ENCODE peak calls at places on chromosomes 4 and X, in eight cellular contexts. U is brain microvascular endothelial cell; H is tibial artery; Z is endothelial cell; N is neural crest cell; G is activated CD8-positive, alpha-beta T cell treated with anti-CD3 and anti-CD28 coated beads for 36 hours; B is fibroblast of mammary gland; R is sigmoid colon. V is an unnamed sample.
A peak's percentile ranks its signal among the peaks of the same experiment; 100 is the strongest.

GRCh38 chr4:24024157-24024556 is 134.3 kb upstream of the PPARGC1A start:
- DNase-seq in U (peak; percentile 35), H (no peak), Z (no peak), N (no peak), G (no peak), B (peak; percentile 44), R (no peak), V (no peak)

GRCh38 chrX:19462231-19462630 is 53.1 kb downstream of the MAP3K15 start:
- DNase-seq in U (no peak), H (no peak), Z (no peak), N (no peak), G (no peak), B (no peak), R (no peak), V (no peak)

GRCh38 chr4:6627832-6628231 is 12.7 kb upstream of the MRFAP1 start:
- DNase-seq in U (no peak), H (no peak), Z (no peak), N (no peak), G (no peak), B (no peak), R (no peak), V (no peak)

GRCh38 chr4:20195071-20195885 is 56.4 kb upstream of the SLIT2 start:
- DNase-seq in U (peak; percentile 16), H (no peak), Z (no peak), N (no peak), G (no peak), B (peak; percentile 62), R (no peak), V (no peak)

GRCh38 chr4:101304916-101305315 is 42.4 kb downstream of the PPP3CA start:
- DNase-seq in U (peak; percentile 66), H (no peak), Z (no peak), N (no peak), G (no peak), B (no peak), R (no peak), V (no peak)

GRCh38 chr4:1502976-1503375 is 96.7 kb upstream of the NKX1-1 start:
- DNase-seq in U (no peak), H (peak; percentile 9), Z (no peak), N (no peak), G (no peak), B (no peak), R (peak; percentile 62), V (no peak)

GRCh38 chr4:39770471-39770870 is 72.5 kb downstream of the UBE2K start:
- DNase-seq in U (no peak), H (no peak), Z (no peak), N (no peak), G (no peak), B (no peak), R (no peak), V (no peak)

GRCh38 chr4:24260133-24260532 is 324.2 kb downstream of the DHX15 start:
- DNase-seq in U (no peak), H (no peak), Z (no peak), N (no peak), G (no peak), B (no peak), R (no peak), V (no peak)

GRCh38 chrX:19152762-19153161 is 30.5 kb upstream of the ADGRG2 start:
- DNase-seq in U (no peak), H (no peak), Z (no peak), N (no peak), G (no peak), B (peak; percentile 33), R (no peak), V (no peak)

GRCh38 chrX:17078031-17078730 is 131.7 kb downstream of the REPS2 start:
- DNase-seq in U (peak; percentile 9), H (no peak), Z (no peak), N (no peak), G (no peak), B (peak; percentile 33), R (no peak), V (no peak)

GRCh38 chr4:138110815-138111214 is 131.3 kb downstream of the SLC7A11 start:
- DNase-seq in U (no peak), H (no peak), Z (no peak), N (no peak), G (no peak), B (no peak), R (no peak), V (no peak)

GRCh38 chrX:70970482-70970999 is 39.6 kb upstream of the SLC7A3 start:
- DNase-seq in U (no peak), H (no peak), Z (no peak), N (no peak), G (no peak), B (peak; percentile 25), R (no peak), V (peak; percentile 14)

GRCh38 chr4:117529401-117529800 is 444.0 kb upstream of the TRAM1L1 start:
- DNase-seq in U (no peak), H (no peak), Z (no peak), N (no peak), G (no peak), B (no peak), R (no peak), V (no peak)

GRCh38 chr4:24279911-24280375 is 304.4 kb downstream of the DHX15 start:
- DNase-seq in U (no peak), H (no peak), Z (no peak), N (no peak), G (no peak), B (no peak), R (no peak), V (no peak)

GRCh38 chrX:143664302-143664701 is 28.4 kb upstream of the SLITRK4 start:
- DNase-seq in U (peak; percentile 1), H (no peak), Z (peak; percentile 2), N (peak; percentile 1), G (no peak), B (peak; percentile 24), R (no peak), V (no peak)
- TF ChIP-seq CTCF in U (peak; percentile 49), H (peak; percentile 32), Z (peak; percentile 80), N (peak; percentile 74), G (peak; percentile 33), B (peak; percentile 65), R (peak; percentile 7), V (peak; percentile 28)

GRCh38 chrX:23911436-23911835 is 3.6 kb downstream of the CXorf58 start:
- DNase-seq in U (no peak), H (no peak), Z (no peak), N (no peak), G (no peak), B (no peak), R (no peak), V (no peak)

GRCh38 chrX:23907106-23907495 is 637 bp downstream of the APOO start:
- DNase-seq in U (no peak), H (no peak), Z (no peak), N (no peak), G (no peak), B (no peak), R (no peak), V (no peak)

GRCh38 chrX:23904096-23904495 is 3.6 kb downstream of the APOO start:
- DNase-seq in U (peak; percentile 42), H (no peak), Z (no peak), N (no peak), G (no peak), B (peak; percentile 69), R (no peak), V (no peak)

GRCh38 chrX:23907496-23908218 is at the start of the genes APOO and CXorf58:
- DNase-seq in U (peak; percentile 77), H (peak; percentile 88), Z (peak; percentile 85), N (peak; percentile 94), G (peak; percentile 92), B (peak; percentile 87), R (peak; percentile 95), V (peak; percentile 91)

GRCh38 chrX:23908219-23909003 is 605 bp downstream of the CXorf58 start:
- DNase-seq in U (no peak), H (no peak), Z (peak; percentile 13), N (no peak), G (peak; percentile 42), B (no peak), R (no peak), V (no peak)
- TF ChIP-seq CTCF in U (peak; percentile 55), H (no peak), Z (peak; percentile 16), N (peak; percentile 49), G (peak; percentile 47), B (peak; percentile 29), R (no peak), V (peak; percentile 22)

GRCh38 chrX:68147848-68148247 is 285.4 kb downstream of the OPHN1 start:
- DNase-seq in U (no peak), H (no peak), Z (no peak), N (no peak), G (no peak), B (no peak), R (no peak), V (no peak)

GRCh38 chrX:68146054-68146453 is 287.2 kb downstream of the OPHN1 start:
- DNase-seq in U (peak; percentile 31), H (no peak), Z (no peak), N (no peak), G (no peak), B (peak; percentile 65), R (no peak), V (no peak)
- TF ChIP-seq CTCF in U (peak; percentile 48), H (no peak), Z (no peak), N (peak; percentile 63), G (no peak), B (peak; percentile 42), R (no peak), V (no peak)

GRCh38 chrX:13897571-13897970 is 80.7 kb upstream of the GPM6B start:
- DNase-seq in U (no peak), H (no peak), Z (no peak), N (no peak), G (no peak), B (peak; percentile 58), R (no peak), V (no peak)
- TF ChIP-seq CTCF in U (no peak), H (no peak), Z (no peak), N (no peak), G (no peak), B (no peak), R (no peak), V (no peak)

DNA sequence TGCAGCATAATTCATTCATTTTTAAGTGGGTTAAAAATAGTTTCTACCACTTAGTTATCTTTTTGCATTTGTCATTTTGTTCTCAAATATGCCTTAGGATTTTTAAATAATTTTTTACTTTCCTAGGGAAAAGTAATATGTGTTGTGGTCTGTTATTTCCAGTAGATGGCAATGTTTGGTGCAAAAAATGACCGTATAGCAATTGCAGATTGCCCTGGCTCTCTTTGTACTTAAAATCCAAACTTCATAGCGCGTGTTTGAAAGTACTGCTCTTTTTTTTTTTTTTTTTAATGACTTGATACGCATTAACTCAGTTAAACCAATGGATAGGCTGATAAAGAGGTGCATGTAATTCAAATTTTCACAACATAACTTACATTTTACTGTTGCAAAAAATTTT is 74.4 kb upstream of the RBMX start:
- DNase-seq in U (no peak), H (no peak), Z (no peak), N (no peak), G (no peak), B (peak; percentile 55), R (no peak), V (peak; percentile 19)
- TF ChIP-seq CTCF in U (peak; percentile 38), H (no peak), Z (peak; percentile 17), N (peak; percentile 63), G (peak; percentile 34), B (peak; percentile 51), R (no peak), V (no peak)